ENCODE peak calls at places on chromosomes 12 and 14, in nine cellular contexts. C is effector memory CD4-positive, alpha-beta T cell; B is mesendoderm; Q is effector CD4-positive, alpha-beta T cell; A is iris pigment epithelial cell; W is Calu3; Z is adrenal gland; T is KG1; F is activated CD8-positive, alpha-beta memory T cell treated with anti-CD3 and anti-CD28 coated beads, Interleukin-2, amount 50 U/mL, for 48 hours. I is an unnamed sample.

GRCh38 chr12:4771960-4772566 is 51.9 kb downstream of the GALNT8 start:
- DNase-seq in Z (no peak), T (no peak), W (no peak), C (no peak), F (no peak), B (peak; percentile 92), A (peak; percentile 8), Q (no peak), I (no peak)

GRCh38 chr14:36227802-36228201 is 51.3 kb upstream of the PTCSC3 start:
- DNase-seq in T (no peak), C (no peak), Z (no peak), B (no peak), Q (no peak), A (peak; percentile 67), F (no peak), W (peak; percentile 31), I (peak; percentile 45)

GRCh38 chr12:57192920-57193319 is 23.7 kb upstream of the NXPH4 start:
- DNase-seq in W (no peak), Z (no peak), F (no peak), B (peak; percentile 10), Q (no peak), A (no peak), C (no peak), T (no peak), I (no peak)

GRCh38 chr14:101082436-101083384 is 179.2 kb upstream of the RTL1 start:
- DNase-seq in F (no peak), B (no peak), Z (no peak), Q (no peak), W (no peak), T (no peak), A (no peak), C (no peak), I (no peak)

GRCh38 chr14:100622708-100623485 is 35.7 kb upstream of the BEGAIN start:
- DNase-seq in Q (no peak), F (no peak), Z (no peak), C (no peak), B (no peak), A (no peak), W (no peak), T (no peak), I (no peak)

GRCh38 chr14:95531473-95531872 is 3.4 kb upstream of the GLRX5 start:
- DNase-seq in Z (no peak), F (peak; percentile 10), Q (no peak), W (no peak), A (peak; percentile 80), T (no peak), C (no peak), B (no peak), I (no peak)

GRCh38 chr12:23528316-23528715 is 421.2 kb downstream of the SOX5 start:
- DNase-seq in W (no peak), B (peak; percentile 46), Z (no peak), F (no peak), A (no peak), Q (no peak), T (no peak), C (no peak), I (no peak)

GRCh38 chr12:62934799-62935674 is at the start of gene PPM1H:
- DNase-seq in Z (peak; percentile 54), W (peak; percentile 99), B (peak; percentile 97), Q (no peak), A (peak; percentile 31), F (peak; percentile 60), T (no peak), C (no peak), I (peak; percentile 87)

GRCh38 chr14:104066279-104066678 is 19.2 kb upstream of the ASPG start:
- DNase-seq in B (no peak), C (no peak), Q (no peak), F (no peak), A (no peak), W (no peak), Z (no peak), T (no peak), I (no peak)